ENCODE peak calls at places on chromosome 11, in eight cellular contexts. L is AG04450; G is skeletal muscle cell; C is activated T-helper 9 cell treated with anti-CD3 and anti-CD28 coated beads, Interleukin-2, amount 50 U/mL, for 16 hours; X is endothelial cell; E is A549; J is stromal cell of bone marrow; U is NAMALWA. O is an unnamed sample.

GRCh38 chr11:79363261-79363660 is 77.6 kb downstream of the TENM4 start:
- DNase-seq in G (no peak), C (no peak), L (no peak), U (no peak), J (no peak), E (no peak), X (no peak), O (no peak)

GRCh38 chr11:75734491-75735180 is 17.0 kb downstream of the MOGAT2 start:
- DNase-seq in G (no peak), U (no peak), J (no peak), C (no peak), L (no peak), X (no peak), E (no peak), O (no peak)

GRCh38 chr11:61598383-61598782 is 17.5 kb upstream of the SYT7 start:
- DNase-seq in L (no peak), U (no peak), J (no peak), X (no peak), E (no peak), G (no peak), C (no peak), O (no peak)

GRCh38 chr11:37505406-37505805 is 907.4 kb upstream of the RAG2 start:
- DNase-seq in G (no peak), L (no peak), C (no peak), X (no peak), E (no peak), U (no peak), J (no peak), O (no peak)

GRCh38 chr11:124622531-124623451 is at the start of gene TBRG1:
- DNase-seq in G (peak), E (peak), J (peak), L (peak), U (peak), C (peak), X (peak), O (peak)

GRCh38 chr11:73464347-73464746 is 88.1 kb downstream of the RELT start:
- DNase-seq in E (no peak), X (no peak), J (no peak), G (no peak), C (no peak), U (no peak), L (no peak), O (no peak)

GRCh38 chr11:15289718-15290117 is 175.0 kb downstream of the INSC start:
- DNase-seq in G (no peak), C (no peak), U (no peak), E (no peak), X (no peak), L (no peak), J (no peak), O (no peak)

GRCh38 chr11:29200776-29201574 is 815.9 kb downstream of the KCNA4 start:
- DNase-seq in G (no peak), L (no peak), X (no peak), C (no peak), E (no peak), U (no peak), J (no peak), O (no peak)

GRCh38 chr11:69157822-69158231 is 2.1 kb downstream of the SMIM38 start:
- DNase-seq in X (no peak), U (no peak), C (no peak), L (no peak), J (no peak), E (no peak), G (no peak), O (no peak)

GRCh38 chr11:110374921-110375320 is 54.8 kb upstream of the FDX1 start:
- DNase-seq in E (no peak), L (no peak), G (no peak), X (no peak), C (no peak), J (no peak), U (no peak), O (no peak)

GRCh38 chr11:134248910-134249480 is 4.2 kb downstream of the THYN1 start:
- DNase-seq in L (no peak), J (no peak), C (no peak), X (no peak), G (no peak), U (no peak), E (no peak), O (no peak)

GRCh38 chr11:61347916-61348461 is 13.7 kb downstream of the CYB561A3 start:
- DNase-seq in U (no peak), X (no peak), J (no peak), G (no peak), E (no peak), L (no peak), C (no peak), O (no peak)

GRCh38 chr11:120337133-120337895 is 1.1 kb downstream of the ARHGEF12 start:
- DNase-seq in E (no peak), J (no peak), X (peak), U (no peak), G (no peak), L (no peak), C (no peak), O (no peak)

GRCh38 chr11:19892876-19893275 is 180.2 kb downstream of the NAV2 start:
- DNase-seq in U (no peak), C (no peak), J (no peak), X (no peak), E (no peak), L (no peak), G (no peak), O (no peak)

GRCh38 chr11:119476666-119477331 is 53.8 kb upstream of the THY1 start:
- DNase-seq in U (no peak), C (no peak), G (no peak), L (no peak), J (no peak), E (no peak), X (no peak), O (peak)

GRCh38 chr11:37223962-37224361 is 625.9 kb upstream of the RAG2 start:
- DNase-seq in G (no peak), J (no peak), E (no peak), L (no peak), X (no peak), U (no peak), C (no peak), O (no peak)

GRCh38 chr11:95490625-95491024 is 259.6 kb upstream of the SESN3 start:
- DNase-seq in C (no peak), U (no peak), E (no peak), G (no peak), L (no peak), J (no peak), X (no peak), O (no peak)

GRCh38 chr11:12995211-12995610 is 13.9 kb upstream of the RASSF10 start:
- DNase-seq in J (peak), G (no peak), L (no peak), U (no peak), X (no peak), C (no peak), E (no peak), O (no peak)

GRCh38 chr11:129828301-129828836 is 12.7 kb downstream of the TMEM45B start:
- DNase-seq in J (no peak), C (no peak), L (no peak), G (no peak), E (no peak), X (no peak), U (no peak), O (no peak)

GRCh38 chr11:60970890-60971289 is 590 bp upstream of the CD6 start:
- DNase-seq in C (no peak), G (no peak), L (no peak), J (no peak), U (no peak), E (no peak), X (no peak), O (no peak)

GRCh38 chr11:65892661-65893317 is 2.3 kb downstream of the CCDC85B start:
- DNase-seq in C (no peak), L (no peak), E (no peak), G (no peak), J (no peak), X (no peak), U (no peak), O (no peak)

GRCh38 chr11:93740031-93740801 is 1.1 kb downstream of the TAF1D start:
- DNase-seq in E (peak), C (peak), J (no peak), U (peak), X (peak), G (no peak), L (no peak), O (no peak)

GRCh38 chr11:84390441-84391078 is 1104.4 kb upstream of the CCDC90B start:
- DNase-seq in E (no peak), X (peak), C (no peak), G (no peak), J (no peak), L (no peak), U (no peak), O (no peak)

GRCh38 chr11:66020618-66021357 is 5.5 kb downstream of the CATSPER1 start:
- DNase-seq in L (no peak), X (no peak), E (peak), C (no peak), J (peak), U (no peak), G (peak), O (no peak)

GRCh38 chr11:70467196-70468085 is 69.1 kb downstream of the CTTN start:
- DNase-seq in J (peak), G (no peak), C (no peak), E (peak), X (peak), L (no peak), U (peak), O (no peak)

GRCh38 chr11:83895516-83895915 is 609.3 kb upstream of the CCDC90B start:
- DNase-seq in L (no peak), C (no peak), X (peak), J (peak), U (no peak), E (no peak), G (no peak), O (no peak)

GRCh38 chr11:66950113-66950535 is 8.1 kb downstream of the PC start:
- DNase-seq in U (no peak), J (no peak), G (no peak), X (no peak), L (no peak), C (no peak), E (peak), O (no peak)

GRCh38 chr11:103525069-103525468 is 415.8 kb downstream of the DYNC2H1 start:
- DNase-seq in C (no peak), E (no peak), J (no peak), L (no peak), X (no peak), G (peak), U (no peak), O (no peak)

GRCh38 chr11:134145715-134146114 is 76.8 kb downstream of the JAM3 start:
- DNase-seq in U (no peak), J (no peak), L (no peak), C (no peak), G (no peak), X (no peak), E (no peak), O (no peak)

GRCh38 chr11:803770-804598 is 1.0 kb downstream of the PIDD1 start:
- DNase-seq in U (no peak), C (no peak), L (no peak), X (no peak), J (no peak), G (no peak), E (no peak), O (peak)

GRCh38 chr11:73726825-73727224 is 34.0 kb downstream of the RAB6A start:
- DNase-seq in J (no peak), C (no peak), G (no peak), U (no peak), X (no peak), L (no peak), E (no peak), O (no peak)

GRCh38 chr11:62546244-62546936 is at the start of gene AHNAK:
- DNase-seq in U (no peak), J (no peak), E (peak), X (peak), C (peak), L (no peak), G (no peak), O (no peak)

GRCh38 chr11:17651061-17651460 is 68.3 kb upstream of the MYOD1 start:
- DNase-seq in J (no peak), U (no peak), C (no peak), X (no peak), G (no peak), E (no peak), L (no peak), O (no peak)

GRCh38 chr11:66962247-66962646 is 4.1 kb upstream of the PC start:
- DNase-seq in U (no peak), J (no peak), L (no peak), G (no peak), X (no peak), C (no peak), E (no peak), O (no peak)

GRCh38 chr11:85643255-85643654 is 4.5 kb upstream of the TMEM126A start:
- DNase-seq in L (no peak), E (no peak), U (no peak), G (no peak), X (no peak), C (no peak), J (no peak), O (no peak)

GRCh38 chr11:81220166-81220895 is 1513.3 kb downstream of the FAM181B start:
- DNase-seq in G (no peak), U (no peak), J (no peak), E (no peak), X (no peak), L (no peak), C (no peak), O (no peak)

GRCh38 chr11:66868726-66869291 is 11.9 kb downstream of the LRFN4 start:
- DNase-seq in E (peak), L (no peak), C (peak), U (peak), J (no peak), G (no peak), X (peak), O (no peak)

GRCh38 chr11:12216542-12217422 is 106.4 kb downstream of the MICAL2 start:
- DNase-seq in U (no peak), G (no peak), E (no peak), X (no peak), L (no peak), C (no peak), J (no peak), O (no peak)

GRCh38 chr11:71179877-71180276 is 72.5 kb downstream of the SHANK2 start:
- DNase-seq in L (no peak), X (no peak), U (no peak), G (no peak), J (no peak), E (no peak), C (no peak), O (peak)

O was measured in osteocyte.